ENCODE peak calls at places on chromosomes 5 and 9, in five cellular contexts. R is uterus, T is OCI-LY7, E is stomach, A is HepG2. H is an unnamed sample. For H3K36me3 and H3K4me1, the result is how much of the 10 kb centered on the place peaks cover.

GRCh38 chr5:129511291-129511690 is 51.2 kb downstream of the ADAMTS19 start:
- DNase-seq in E (no peak), R (no peak), A (no peak), T (no peak), H (no peak)

GRCh38 chr5:56327810-56328209 is 94.7 kb upstream of the ANKRD55 start:
- DNase-seq in T (no peak), A (no peak), E (no peak), R (no peak), H (no peak)

GRCh38 chr5:64811050-64811640 is 42.4 kb downstream of the CWC27 start:
- DNase-seq in T (peak), E (no peak), R (no peak), A (peak), H (no peak)

GRCh38 chr5:44794371-44794770 is 14.4 kb upstream of the MRPS30 start:
- DNase-seq in A (no peak), R (no peak), T (no peak), E (no peak), H (no peak)

GRCh38 chr9:97802276-97802675 is 50.8 kb upstream of the FOXE1 start:
- DNase-seq in R (no peak), E (no peak), T (no peak), A (peak), H (no peak)

GRCh38 chr9:113409481-113409880 is 994 bp downstream of the POLE3 start:
- DNase-seq in E (no peak), R (no peak), T (peak), A (no peak), H (no peak)

GRCh38 chr9:99660191-99660636 is 161.5 kb upstream of the NR4A3 start:
- DNase-seq in A (no peak), T (peak), R (no peak), E (no peak), H (no peak)

GRCh38 chr9:922731-923130 is 53.7 kb upstream of the DMRT3 start:
- DNase-seq in T (no peak), E (no peak), R (no peak), A (no peak), H (no peak)

GRCh38 chr5:127833999-127834953 is 131.1 kb downstream of the CCDC192 start:
- DNase-seq in R (no peak), E (no peak), A (no peak), T (no peak), H (no peak)

GRCh38 chr5:33120671-33121070 is 320.1 kb upstream of the TARS1 start:
- DNase-seq in A (no peak), E (no peak), T (no peak), R (no peak), H (no peak)

GRCh38 chr9:131840220-131840619 is 100.3 kb upstream of the RAPGEF1 start:
- DNase-seq in R (no peak), E (no peak), A (no peak), T (no peak), H (no peak)

GRCh38 chr5:126810983-126811382 is 34.0 kb downstream of the LMNB1 start:
- DNase-seq in R (no peak), A (no peak), T (no peak), E (no peak), H (no peak)

GRCh38 chr5:126812199-126812570 is 35.2 kb downstream of the LMNB1 start:
- DNase-seq in E (no peak), R (no peak), A (no peak), T (no peak), H (no peak)

GRCh38 chr5:126808619-126809018 is 31.7 kb downstream of the LMNB1 start:
- DNase-seq in T (peak), R (no peak), E (no peak), A (peak), H (no peak)

GRCh38 chr5:126811515-126812198 is 34.7 kb downstream of the LMNB1 start:
- DNase-seq in E (no peak), R (no peak), T (no peak), A (no peak), H (no peak)

GRCh38 chr5:126809932-126810331 is 33.0 kb downstream of the LMNB1 start:
- DNase-seq in R (no peak), T (no peak), E (no peak), A (no peak), H (no peak)
- H3K36me3 ChIP-seq in R (under half), T (half or more), E (under half), A (half or more), H (under half)

GRCh38 chr9:134412298-134412711 is 86.0 kb downstream of the RXRA start:
- DNase-seq in A (no peak), T (no peak), R (no peak), E (no peak), H (no peak)
- TF ChIP-seq CTCF in A (no peak), T (no peak), R (no peak), E (no peak), H (no peak)

GRCh38 chr5:68287976-68288755 is 72.6 kb downstream of the PIK3R1 start:
- DNase-seq in A (peak), R (peak), T (peak), E (peak), H (peak)
- H3K4me1 ChIP-seq in A (half or more), R (under half), T (under half), E (half or more), H (half or more)

GRCh38 chr9:37522971-37523370 is 37.2 kb downstream of the POLR1E start:
- DNase-seq in E (no peak), R (no peak), A (no peak), T (no peak), H (no peak)

GRCh38 chr9:37523916-37524315 is 38.2 kb downstream of the POLR1E start:
- DNase-seq in R (no peak), A (no peak), T (no peak), E (no peak), H (no peak)

GRCh38 chr9:37520641-37521040 is 34.9 kb downstream of the POLR1E start:
- DNase-seq in A (no peak), T (no peak), R (no peak), E (no peak), H (no peak)

GRCh38 chr9:37517977-37518376 is 32.2 kb downstream of the POLR1E start:
- DNase-seq in E (no peak), R (no peak), A (no peak), T (no peak), H (no peak)

GRCh38 chr9:37521111-37521510 is 35.4 kb downstream of the POLR1E start:
- DNase-seq in E (no peak), A (no peak), R (no peak), T (no peak), H (no peak)
- H3K36me3 ChIP-seq in E (under half), A (under half), R (under half), T (under half), H (half or more)

GRCh38 chr9:69207503-69207902 is 33.4 kb downstream of the TJP2 start:
- DNase-seq in T (peak), R (no peak), E (no peak), A (no peak), H (peak)
- TF ChIP-seq CTCF in T (peak), R (no peak), E (no peak), A (peak), H (peak)

DNA sequence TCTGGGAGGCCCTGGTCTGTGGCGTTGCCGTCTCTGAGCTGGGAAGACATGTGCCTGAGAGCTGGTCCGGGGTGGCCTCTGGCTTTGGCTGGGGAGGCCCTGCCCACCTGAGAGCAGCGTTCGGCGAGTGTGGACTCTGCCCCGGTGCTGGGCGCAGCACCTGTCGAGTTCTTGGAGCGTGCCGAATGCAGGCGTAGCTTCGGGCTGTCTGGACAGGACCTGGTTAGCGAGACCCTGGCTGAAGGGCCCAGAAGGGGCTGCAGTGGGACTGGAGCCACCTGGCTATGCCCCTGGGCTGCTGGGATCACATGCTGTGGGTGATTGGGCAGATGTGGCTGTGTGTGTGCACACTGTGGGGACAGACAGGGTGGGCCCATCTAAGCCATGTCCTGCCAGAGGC is 56.5 kb downstream of the RXRA start:
- DNase-seq in E (no peak), A (no peak), R (no peak), T (no peak), H (no peak)
- H3K4me1 ChIP-seq in E (half or more), A (half or more), R (half or more), T (under half), H (half or more)